ENCODE peak calls at places on chromosomes 11 and 22, in eight cellular contexts. L is IMR-90, H is heart left ventricle, G is A549, M is Peyer's patch, W is adrenal gland, X is body of pancreas, C is GM12878. S is an unnamed sample.
A peak's percentile ranks its signal among the peaks of the same experiment; 100 is the strongest.

GRCh38 chr11:65811764-65812475 is 21.8 kb upstream of the SNX32 start:
- DNase-seq in C (no peak), M (no peak), G (no peak), W (no peak), L (no peak), H (no peak), X (no peak), S (no peak)

GRCh38 chr11:65194564-65194963 is 12.8 kb downstream of the CAPN1 start:
- DNase-seq in W (no peak), M (no peak), L (no peak), X (no peak), G (no peak), H (no peak), C (no peak), S (no peak)

GRCh38 chr22:47189056-47189916 is 426.8 kb downstream of the TBC1D22A start:
- DNase-seq in C (no peak), X (no peak), H (peak; percentile 14), M (no peak), L (no peak), W (no peak), G (no peak), S (peak; percentile 32)

GRCh38 chr22:27292542-27293298 is 508.8 kb downstream of the MN1 start:
- DNase-seq in G (no peak), H (no peak), C (no peak), W (no peak), M (no peak), L (no peak), X (no peak), S (no peak)

GRCh38 chr11:47216141-47216798 is 1.5 kb downstream of the DDB2 start:
- DNase-seq in L (peak; percentile 87), M (peak; percentile 32), W (peak; percentile 53), C (peak; percentile 30), X (peak; percentile 41), G (peak; percentile 62), H (peak; percentile 35), S (no peak)

GRCh38 chr22:20282901-20283673 is 15.0 kb upstream of the RTN4R start:
- DNase-seq in G (no peak), W (no peak), M (no peak), L (no peak), C (no peak), H (no peak), X (no peak), S (no peak)

GRCh38 chr11:45089251-45089650 is 57.2 kb upstream of the PRDM11 start:
- DNase-seq in M (no peak), C (no peak), W (peak; percentile 88), L (peak; percentile 93), H (peak; percentile 88), X (peak; percentile 82), G (no peak), S (peak; percentile 76)

GRCh38 chr22:43155789-43156188 is 4.4 kb downstream of the TSPO start:
- DNase-seq in L (no peak), H (no peak), G (no peak), M (no peak), W (no peak), C (no peak), X (no peak), S (no peak)

GRCh38 chr11:81303265-81303664 is 1430.4 kb downstream of the FAM181B start:
- DNase-seq in M (no peak), W (no peak), G (no peak), L (no peak), C (no peak), H (no peak), X (no peak), S (no peak)

GRCh38 chr11:64918056-64918455 is 1.0 kb upstream of the ATG2A start:
- DNase-seq in C (no peak), M (peak; percentile 23), G (no peak), L (peak; percentile 70), H (no peak), W (no peak), X (no peak), S (no peak)

GRCh38 chr22:47390026-47390970 is 627.8 kb downstream of the TBC1D22A start:
- DNase-seq in W (no peak), X (no peak), G (no peak), H (no peak), L (no peak), C (no peak), M (no peak), S (no peak)

GRCh38 chr11:74783241-74783871 is 34.7 kb downstream of the RNF169 start:
- DNase-seq in W (no peak), L (peak; percentile 76), H (no peak), G (no peak), M (peak; percentile 34), C (peak; percentile 64), X (no peak), S (no peak)

GRCh38 chr11:22715971-22716370 is 49.6 kb downstream of the GAS2 start:
- DNase-seq in C (no peak), W (no peak), H (no peak), M (no peak), G (no peak), L (no peak), X (no peak), S (no peak)

GRCh38 chr11:13277719-13278619 is at the start of gene BMAL1:
- DNase-seq in G (peak; percentile 28), C (no peak), M (peak; percentile 65), L (no peak), H (peak; percentile 75), X (no peak), W (peak; percentile 68), S (peak; percentile 78)

GRCh38 chr11:13278620-13279486 is 1.3 kb downstream of the BMAL1 start:
- DNase-seq in G (peak; percentile 9), H (no peak), W (no peak), L (no peak), C (no peak), M (no peak), X (peak; percentile 29), S (peak; percentile 49)

GRCh38 chr11:13276454-13276851 is 1.1 kb upstream of the BMAL1 start:
- DNase-seq in W (no peak), H (no peak), C (no peak), M (peak; percentile 23), X (no peak), G (no peak), L (no peak), S (no peak)

GRCh38 chr11:13279487-13279834 is 1.9 kb downstream of the BMAL1 start:
- DNase-seq in C (no peak), L (no peak), H (no peak), M (no peak), W (no peak), G (no peak), X (no peak), S (no peak)

GRCh38 chr11:13276852-13277718 is 505 bp upstream of the BMAL1 start:
- DNase-seq in G (peak; percentile 98), W (peak; percentile 98), C (peak; percentile 85), X (peak; percentile 98), H (peak; percentile 99), M (peak; percentile 97), L (peak; percentile 97), S (peak; percentile 99)
- TF ChIP-seq POLR2A in G (peak; percentile 70), W (peak; percentile 86), C (peak; percentile 58), X (peak; percentile 66), H (peak; percentile 67), M (peak; percentile 82), L (no peak), S (peak; percentile 61)

DNA sequence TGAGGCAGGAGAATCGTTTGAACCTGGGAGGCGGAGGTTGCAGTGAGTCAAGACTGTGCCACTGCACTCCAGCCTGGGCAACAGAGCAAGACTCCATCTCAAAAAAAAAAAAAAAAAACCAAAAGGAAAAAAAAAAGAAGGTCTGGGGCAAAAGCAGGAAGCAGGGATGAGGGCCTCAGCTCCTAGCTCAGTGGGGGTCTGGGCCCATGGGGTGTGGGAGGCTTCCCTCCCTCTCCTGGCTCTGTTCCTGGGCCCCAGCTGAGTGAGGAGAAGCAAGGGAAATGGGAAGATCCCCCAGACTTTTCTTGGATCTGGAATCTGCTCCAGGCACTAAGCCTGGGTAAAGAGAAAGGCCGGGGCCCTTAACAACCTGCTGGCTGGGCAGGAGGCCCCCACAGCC is 8.9 kb downstream of the CHRM1 start:
- DNase-seq in C (no peak), M (no peak), H (no peak), W (no peak), G (no peak), X (no peak), L (no peak), S (no peak)
- H3K27ac ChIP-seq in C (no peak overlapping the region), M (no peak overlapping the region), H (no peak overlapping the region), W (no peak overlapping the region), G (no peak overlapping the region), X (no peak overlapping the region), L (no peak overlapping the region), S (no peak overlapping the region)

GRCh38 chr11:59173964-59174663 is 2.2 kb downstream of the DTX4 start:
- DNase-seq in H (no peak), M (no peak), L (peak; percentile 59), G (no peak), C (no peak), X (peak; percentile 56), W (no peak), S (peak; percentile 88)
- TF ChIP-seq POLR2A in H (no peak), M (peak; percentile 83), L (no peak), G (no peak), C (no peak), X (no peak), W (no peak), S (peak; percentile 42)

DNA sequence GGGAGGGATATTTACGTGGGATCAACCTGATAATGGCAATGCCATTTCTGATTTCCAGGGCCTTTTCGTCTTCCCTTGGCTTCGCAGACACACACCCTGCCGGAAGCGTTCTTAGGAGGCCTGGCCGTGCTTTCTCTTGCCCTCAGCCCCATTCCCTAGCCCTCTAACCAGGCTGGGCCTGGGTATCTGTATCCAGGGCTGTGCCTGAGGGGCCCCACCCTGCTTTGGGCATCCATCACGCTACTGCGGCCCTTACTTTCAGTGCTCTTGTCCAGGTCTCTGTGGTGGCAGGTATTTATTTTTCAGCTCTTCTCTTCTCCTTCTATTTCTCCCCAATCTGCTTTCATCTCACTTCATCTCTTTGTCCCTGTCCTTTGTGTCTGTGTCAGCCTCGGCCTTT is 105.0 kb downstream of the ZBTB16 start:
- DNase-seq in L (no peak), W (no peak), M (no peak), C (no peak), X (no peak), G (no peak), H (no peak), S (no peak)
- H3K27ac ChIP-seq in L (no peak overlapping the region), W (peak overlapping the region; percentile 99), M (peak overlapping the region; percentile 95), C (no peak overlapping the region), X (peak overlapping the region; percentile 99), G (no peak overlapping the region), H (peak overlapping the region; percentile 100), S (peak overlapping the region; percentile 82)

DNA sequence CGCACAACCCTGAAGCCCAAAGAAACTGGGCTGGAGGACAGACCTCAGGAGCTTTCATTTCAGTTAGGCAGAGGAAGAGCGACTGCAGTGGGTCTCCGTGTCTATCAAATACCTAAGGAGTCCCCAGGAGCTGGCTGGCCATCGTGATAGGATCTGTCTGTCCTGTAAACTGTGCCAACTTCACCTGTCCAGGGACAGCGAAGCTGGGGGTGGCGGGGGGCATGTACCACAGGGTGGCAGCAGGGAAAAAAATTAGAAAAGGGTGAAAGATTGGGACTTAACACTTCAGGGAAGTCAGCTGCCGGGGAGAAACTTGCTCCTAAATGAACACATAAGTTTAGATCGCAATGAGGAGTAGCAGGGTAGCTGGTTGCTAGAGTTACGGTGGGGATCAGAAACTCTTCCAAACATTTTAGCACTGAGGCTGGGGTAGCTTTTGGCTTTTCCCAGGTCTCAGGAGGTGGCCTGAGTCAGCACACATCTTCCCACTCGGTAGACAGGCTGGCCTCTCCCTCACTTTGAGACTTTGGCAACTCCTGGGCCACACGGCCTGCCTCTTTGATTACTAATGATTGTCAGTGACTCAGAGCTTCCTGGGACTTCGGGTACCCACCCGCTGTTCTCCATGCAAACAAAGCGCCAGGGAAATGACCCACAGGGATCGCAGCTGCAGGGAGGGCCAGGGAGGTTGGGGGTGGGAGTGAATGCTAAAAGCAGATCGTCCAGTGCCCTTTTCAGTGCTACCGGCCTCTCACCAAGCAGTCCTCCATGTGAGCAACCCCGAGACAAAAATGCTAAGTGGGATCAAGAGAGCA is 2.9 kb upstream of the MTFP1 start:
- DNase-seq in W (peak; percentile 75), H (peak; percentile 55), C (no peak), L (peak; percentile 95), X (peak; percentile 67), M (peak; percentile 28), G (peak; percentile 75), S (peak; percentile 73)
- TF ChIP-seq POLR2A in W (peak; percentile 78), H (no peak), C (no peak), L (peak; percentile 20), X (peak; percentile 67), M (peak; percentile 91), G (no peak), S (peak; percentile 68)

S was measured in right lobe of liver.